ENCODE peak calls at places on chromosomes 11 and 22, in six cellular contexts. One of them, this sample, is unnamed.

GRCh38 chr11:86559311-86559945 is 113.0 kb downstream of the ME3 start:
- DNase-seq in heart right ventricle: peak; percentile 68
- DNase-seq in BE2C: no peak
- DNase-seq in Caco-2: peak; percentile 66
- DNase-seq in cardiac muscle cell: peak; percentile 2
- DNase-seq in pancreas: no peak
- DNase-seq in this sample: no peak

GRCh38 chr22:37735054-37735453 is 38.2 kb downstream of the TRIOBP start:
- DNase-seq in cardiac muscle cell: peak; percentile 75
- DNase-seq in BE2C: peak; percentile 67
- DNase-seq in pancreas: no peak
- DNase-seq in Caco-2: peak; percentile 77
- DNase-seq in heart right ventricle: no peak
- DNase-seq in this sample: no peak

GRCh38 chr22:19443544-19444211 is 3.8 kb downstream of the C22orf39 start:
- DNase-seq in cardiac muscle cell: no peak
- DNase-seq in pancreas: no peak
- DNase-seq in BE2C: no peak
- DNase-seq in Caco-2: no peak
- DNase-seq in heart right ventricle: no peak
- DNase-seq in this sample: no peak

GRCh38 chr22:20239951-20240773 is 28.0 kb downstream of the RTN4R start:
- DNase-seq in pancreas: no peak
- DNase-seq in BE2C: peak; percentile 49
- DNase-seq in Caco-2: no peak
- DNase-seq in cardiac muscle cell: no peak
- DNase-seq in heart right ventricle: peak; percentile 78
- DNase-seq in this sample: no peak

GRCh38 chr22:40363059-40363458 is 7.3 kb upstream of the SGSM3 start:
- DNase-seq in pancreas: no peak
- DNase-seq in BE2C: no peak
- DNase-seq in Caco-2: no peak
- DNase-seq in cardiac muscle cell: no peak
- DNase-seq in heart right ventricle: no peak
- DNase-seq in this sample: no peak

GRCh38 chr22:42313204-42313603 is 42.8 kb upstream of the TCF20 start:
- DNase-seq in Caco-2: no peak
- DNase-seq in cardiac muscle cell: no peak
- DNase-seq in BE2C: no peak
- DNase-seq in heart right ventricle: no peak
- DNase-seq in pancreas: no peak
- DNase-seq in this sample: no peak

GRCh38 chr22:49062155-49063039 is 765.3 kb downstream of the BRD1 start:
- DNase-seq in BE2C: no peak
- DNase-seq in heart right ventricle: no peak
- DNase-seq in Caco-2: no peak
- DNase-seq in cardiac muscle cell: no peak
- DNase-seq in pancreas: peak; percentile 92
- DNase-seq in this sample: no peak

GRCh38 chr22:29872989-29873388 is 10.0 kb upstream of the MTMR3 start:
- DNase-seq in BE2C: no peak
- DNase-seq in cardiac muscle cell: no peak
- DNase-seq in Caco-2: no peak
- DNase-seq in pancreas: no peak
- DNase-seq in heart right ventricle: no peak
- DNase-seq in this sample: no peak

GRCh38 chr11:68806931-68807844 is 34.5 kb downstream of the CPT1A start:
- DNase-seq in pancreas: no peak
- DNase-seq in cardiac muscle cell: no peak
- DNase-seq in BE2C: no peak
- DNase-seq in heart right ventricle: no peak
- DNase-seq in Caco-2: no peak
- DNase-seq in this sample: no peak

GRCh38 chr11:76838422-76839068 is 22.2 kb upstream of the ACER3 start:
- DNase-seq in pancreas: no peak
- DNase-seq in cardiac muscle cell: peak; percentile 67
- DNase-seq in heart right ventricle: peak; percentile 44
- DNase-seq in BE2C: peak; percentile 59
- DNase-seq in Caco-2: peak; percentile 73
- DNase-seq in this sample: no peak

GRCh38 chr11:123531325-123531724 is 101.3 kb downstream of the GRAMD1B start:
- DNase-seq in pancreas: no peak
- DNase-seq in cardiac muscle cell: no peak
- DNase-seq in Caco-2: no peak
- DNase-seq in heart right ventricle: no peak
- DNase-seq in BE2C: no peak
- DNase-seq in this sample: no peak

GRCh38 chr11:1882265-1883238 is 9.1 kb downstream of the PRR33 start:
- DNase-seq in BE2C: peak; percentile 85
- DNase-seq in cardiac muscle cell: peak; percentile 88
- DNase-seq in pancreas: peak; percentile 84
- DNase-seq in Caco-2: peak; percentile 87
- DNase-seq in heart right ventricle: peak; percentile 86
- DNase-seq in this sample: peak; percentile 74

GRCh38 chr11:15101072-15101701 is 13.5 kb upstream of the INSC start:
- DNase-seq in heart right ventricle: peak; percentile 41
- DNase-seq in cardiac muscle cell: peak; percentile 78
- DNase-seq in BE2C: peak; percentile 42
- DNase-seq in pancreas: peak; percentile 54
- DNase-seq in Caco-2: peak; percentile 71
- DNase-seq in this sample: peak; percentile 58

GRCh38 chr22:39725351-39726035 is 154.9 kb downstream of the CACNA1I start:
- DNase-seq in cardiac muscle cell: peak; percentile 35
- DNase-seq in pancreas: no peak
- DNase-seq in heart right ventricle: no peak
- DNase-seq in Caco-2: no peak
- DNase-seq in BE2C: no peak
- DNase-seq in this sample: no peak

GRCh38 chr11:32056445-32056844 is 34.4 kb upstream of the RCN1 start:
- DNase-seq in pancreas: no peak
- DNase-seq in heart right ventricle: no peak
- DNase-seq in cardiac muscle cell: no peak
- DNase-seq in BE2C: no peak
- DNase-seq in Caco-2: no peak
- DNase-seq in this sample: no peak

GRCh38 chr11:64627371-64627770 is 36.4 kb downstream of the SLC22A12 start:
- DNase-seq in Caco-2: no peak
- DNase-seq in heart right ventricle: no peak
- DNase-seq in BE2C: no peak
- DNase-seq in cardiac muscle cell: no peak
- DNase-seq in pancreas: no peak
- DNase-seq in this sample: no peak

GRCh38 chr11:102599642-102600261 is 25.4 kb downstream of the MMP20 start:
- DNase-seq in pancreas: no peak
- DNase-seq in Caco-2: peak; percentile 81
- DNase-seq in BE2C: no peak
- DNase-seq in cardiac muscle cell: no peak
- DNase-seq in heart right ventricle: no peak
- DNase-seq in this sample: no peak

GRCh38 chr11:122276221-122276620 is 160.2 kb upstream of the BLID start:
- DNase-seq in heart right ventricle: no peak
- DNase-seq in Caco-2: no peak
- DNase-seq in pancreas: no peak
- DNase-seq in cardiac muscle cell: no peak
- DNase-seq in BE2C: no peak
- DNase-seq in this sample: no peak

GRCh38 chr11:68997124-68997994 is 15.7 kb downstream of the MRGPRF start:
- DNase-seq in BE2C: no peak
- DNase-seq in Caco-2: no peak
- DNase-seq in heart right ventricle: peak; percentile 2
- DNase-seq in cardiac muscle cell: no peak
- DNase-seq in pancreas: peak; percentile 7
- DNase-seq in this sample: no peak

GRCh38 chr11:130435671-130436070 is 7.3 kb upstream of the ADAMTS8 start:
- DNase-seq in Caco-2: no peak
- DNase-seq in pancreas: no peak
- DNase-seq in cardiac muscle cell: no peak
- DNase-seq in heart right ventricle: no peak
- DNase-seq in BE2C: no peak
- DNase-seq in this sample: no peak

GRCh38 chr11:78564037-78564888 is 10.4 kb downstream of the NARS2 start:
- DNase-seq in pancreas: peak; percentile 36
- DNase-seq in BE2C: peak; percentile 61
- DNase-seq in cardiac muscle cell: peak; percentile 74
- DNase-seq in heart right ventricle: peak; percentile 57
- DNase-seq in Caco-2: peak; percentile 80
- DNase-seq in this sample: peak; percentile 35

GRCh38 chr11:3796346-3796745 is 1.0 kb downstream of the NUP98 start:
- DNase-seq in cardiac muscle cell: no peak
- DNase-seq in pancreas: no peak
- DNase-seq in heart right ventricle: no peak
- DNase-seq in Caco-2: no peak
- DNase-seq in BE2C: no peak
- DNase-seq in this sample: no peak

GRCh38 chr11:130131957-130132850 is 27.4 kb upstream of the ST14 start:
- DNase-seq in Caco-2: peak; percentile 85
- DNase-seq in BE2C: peak; percentile 48
- DNase-seq in cardiac muscle cell: peak; percentile 57
- DNase-seq in heart right ventricle: peak; percentile 56
- DNase-seq in pancreas: no peak
- DNase-seq in this sample: peak; percentile 64

GRCh38 chr11:73024646-73025045 is 117.5 kb downstream of the FCHSD2 start:
- DNase-seq in BE2C: no peak
- DNase-seq in pancreas: no peak
- DNase-seq in cardiac muscle cell: no peak
- DNase-seq in heart right ventricle: no peak
- DNase-seq in Caco-2: no peak
- DNase-seq in this sample: no peak

GRCh38 chr11:69892237-69892985 is 73.2 kb upstream of the FGF3 start:
- DNase-seq in BE2C: peak; percentile 69
- DNase-seq in heart right ventricle: no peak
- DNase-seq in Caco-2: no peak
- DNase-seq in pancreas: no peak
- DNase-seq in cardiac muscle cell: peak; percentile 71
- DNase-seq in this sample: no peak

DNA sequence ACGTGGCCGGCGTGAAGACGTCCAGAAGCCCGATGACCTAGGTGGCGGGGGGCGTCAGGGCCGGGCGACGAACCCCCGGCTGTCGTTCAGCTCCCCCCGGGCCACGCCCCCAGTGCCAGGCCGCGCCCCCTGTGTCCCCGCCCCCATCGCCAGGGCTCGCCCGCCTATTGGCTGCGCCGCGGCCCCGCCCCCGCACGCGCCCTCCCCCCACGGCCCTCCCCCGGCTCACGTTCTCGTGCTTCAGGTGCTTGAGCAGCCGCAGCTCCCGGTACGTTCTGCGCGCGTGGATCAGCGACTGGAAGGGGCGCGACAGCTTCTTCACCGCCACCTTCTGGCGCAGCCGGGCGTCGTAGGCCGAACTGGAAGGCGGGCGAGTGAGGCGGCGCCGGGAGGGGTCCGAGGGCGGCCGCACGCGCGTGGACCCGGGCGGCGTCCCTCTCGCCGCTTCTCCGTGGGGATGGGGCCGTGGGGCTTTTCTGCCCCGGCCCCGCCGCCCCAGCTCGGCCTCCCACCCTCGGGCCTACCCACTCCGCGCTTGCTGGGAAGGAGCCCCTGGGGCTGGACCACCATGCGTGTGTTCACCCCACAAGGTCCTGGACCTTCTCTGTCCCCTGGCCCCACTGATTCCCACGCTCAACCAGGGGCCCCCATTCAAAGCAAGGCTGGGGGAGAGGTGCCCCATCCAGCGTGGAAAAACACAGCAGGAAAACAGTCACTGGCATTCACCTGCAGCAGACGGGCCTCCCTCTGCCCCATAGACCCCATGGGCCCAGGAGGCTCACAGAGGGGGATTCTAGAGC is 2.4 kb downstream of the MAPK11 start:
- DNase-seq in BE2C: no peak
- DNase-seq in Caco-2: peak; percentile 63
- DNase-seq in heart right ventricle: peak; percentile 61
- DNase-seq in pancreas: peak; percentile 68
- DNase-seq in cardiac muscle cell: peak; percentile 67
- DNase-seq in this sample: peak; percentile 63
- H3K4me1 ChIP-seq in BE2C: peaks cover 11% of the 10 kb centered on the region
- H3K4me1 ChIP-seq in Caco-2: peaks cover 16% of the 10 kb centered on the region
- H3K4me1 ChIP-seq in heart right ventricle: peaks cover 62% of the 10 kb centered on the region
- H3K4me1 ChIP-seq in pancreas: peaks cover 29% of the 10 kb centered on the region
- H3K4me1 ChIP-seq in cardiac muscle cell: peaks cover 7% of the 10 kb centered on the region
- H3K4me1 ChIP-seq in this sample: peaks cover 27% of the 10 kb centered on the region

GRCh38 chr11:128720522-128720985 is 26.7 kb downstream of the FLI1 start:
- DNase-seq in heart right ventricle: peak; percentile 20
- DNase-seq in Caco-2: no peak
- DNase-seq in pancreas: no peak
- DNase-seq in BE2C: no peak
- DNase-seq in cardiac muscle cell: peak; percentile 12
- DNase-seq in this sample: no peak
- H3K4me1 ChIP-seq in heart right ventricle: peaks cover 98% of the 10 kb centered on the region
- H3K4me1 ChIP-seq in Caco-2: no peaks in the 10 kb centered on the region
- H3K4me1 ChIP-seq in pancreas: peaks cover 9% of the 10 kb centered on the region
- H3K4me1 ChIP-seq in BE2C: peaks cover 11% of the 10 kb centered on the region
- H3K4me1 ChIP-seq in cardiac muscle cell: peaks cover 15% of the 10 kb centered on the region
- H3K4me1 ChIP-seq in this sample: peaks cover 5% of the 10 kb centered on the region

DNA sequence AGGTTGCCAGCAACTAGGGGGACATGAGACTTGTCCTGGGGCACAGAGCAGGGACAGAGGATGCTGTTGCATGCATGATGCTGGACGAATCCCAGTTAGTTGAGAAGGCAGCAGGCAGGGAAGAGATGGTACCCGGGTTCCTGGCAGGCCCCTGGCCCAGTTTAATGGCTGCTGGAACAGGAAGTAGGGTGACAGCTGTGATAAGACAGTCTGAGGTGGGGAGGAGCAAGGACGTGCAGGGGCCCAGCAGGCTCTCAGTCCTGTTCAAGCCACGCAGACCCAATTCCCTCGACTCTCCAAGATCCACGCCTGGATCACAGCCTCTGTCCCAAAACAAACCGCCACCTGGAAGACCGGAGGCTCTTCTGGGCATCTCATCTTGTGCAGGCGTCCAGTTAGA is 32.0 kb downstream of the LRRC10B start:
- DNase-seq in pancreas: no peak
- DNase-seq in BE2C: no peak
- DNase-seq in Caco-2: no peak
- DNase-seq in cardiac muscle cell: no peak
- DNase-seq in heart right ventricle: no peak
- DNase-seq in this sample: no peak
- H3K4me1 ChIP-seq in pancreas: no peaks in the 10 kb centered on the region
- H3K4me1 ChIP-seq in BE2C: peaks cover 35% of the 10 kb centered on the region
- H3K4me1 ChIP-seq in Caco-2: peaks cover 27% of the 10 kb centered on the region
- H3K4me1 ChIP-seq in cardiac muscle cell: peaks cover 10% of the 10 kb centered on the region
- H3K4me1 ChIP-seq in heart right ventricle: peaks cover 52% of the 10 kb centered on the region
- H3K4me1 ChIP-seq in this sample: peaks cover under 1% of the 10 kb centered on the region

GRCh38 chr11:35046606-35047005 is 92.4 kb upstream of the CD44 start:
- DNase-seq in pancreas: no peak
- DNase-seq in Caco-2: no peak
- DNase-seq in cardiac muscle cell: no peak
- DNase-seq in heart right ventricle: no peak
- DNase-seq in BE2C: no peak
- DNase-seq in this sample: no peak

GRCh38 chr11:35045219-35045819 is 93.7 kb upstream of the CD44 start:
- DNase-seq in heart right ventricle: no peak
- DNase-seq in BE2C: no peak
- DNase-seq in pancreas: peak; percentile 23
- DNase-seq in Caco-2: peak; percentile 22
- DNase-seq in cardiac muscle cell: no peak
- DNase-seq in this sample: peak; percentile 63

GRCh38 chr11:35049906-35050531 is 89.0 kb upstream of the CD44 start:
- DNase-seq in pancreas: no peak
- DNase-seq in BE2C: no peak
- DNase-seq in cardiac muscle cell: no peak
- DNase-seq in heart right ventricle: no peak
- DNase-seq in Caco-2: no peak
- DNase-seq in this sample: no peak

GRCh38 chr11:35043933-35044332 is 95.0 kb upstream of the CD44 start:
- DNase-seq in pancreas: no peak
- DNase-seq in Caco-2: no peak
- DNase-seq in BE2C: no peak
- DNase-seq in cardiac muscle cell: no peak
- DNase-seq in heart right ventricle: peak; percentile 35
- DNase-seq in this sample: no peak

GRCh38 chr11:35047179-35047578 is 91.8 kb upstream of the CD44 start:
- DNase-seq in pancreas: no peak
- DNase-seq in Caco-2: no peak
- DNase-seq in BE2C: no peak
- DNase-seq in cardiac muscle cell: no peak
- DNase-seq in heart right ventricle: no peak
- DNase-seq in this sample: no peak
- H3K4me1 ChIP-seq in pancreas: peaks cover 24% of the 10 kb centered on the region
- H3K4me1 ChIP-seq in Caco-2: peaks cover 9% of the 10 kb centered on the region
- H3K4me1 ChIP-seq in BE2C: peaks cover 5% of the 10 kb centered on the region
- H3K4me1 ChIP-seq in cardiac muscle cell: peaks cover 26% of the 10 kb centered on the region
- H3K4me1 ChIP-seq in heart right ventricle: peaks cover 6% of the 10 kb centered on the region
- H3K4me1 ChIP-seq in this sample: no peaks in the 10 kb centered on the region

This sample was measured in lung.